ENCODE peak calls at places on chromosome 3, in five cellular contexts. U, C, J, G and I are unnamed samples.
A peak's percentile ranks its signal among the peaks of the same experiment; 100 is the strongest.

GRCh38 chr3:30779686-30780287 is 114.7 kb downstream of the GADL1 start:
- DNase-seq in C (no peak), G (peak; percentile 67), J (no peak), U (no peak), I (no peak)

GRCh38 chr3:38725726-38726410 is 76.4 kb upstream of the SCN5A start:
- DNase-seq in J (no peak), G (peak; percentile 39), U (no peak), C (peak; percentile 38), I (no peak)

GRCh38 chr3:140288575-140288974 is 353.6 kb downstream of the CLSTN2 start:
- DNase-seq in J (no peak), G (peak; percentile 11), C (no peak), U (no peak), I (no peak)

GRCh38 chr3:46369675-46370132 is 1.0 kb upstream of the CCR5 start:
- DNase-seq in G (no peak), C (no peak), J (no peak), U (no peak), I (no peak)

GRCh38 chr3:50269977-50270413 is 1.0 kb downstream of the SEMA3B start:
- DNase-seq in G (peak; percentile 49), U (no peak), J (no peak), C (no peak), I (no peak)

GRCh38 chr3:150342951-150343468 is 65.1 kb upstream of the TSC22D2 start:
- DNase-seq in C (no peak), J (no peak), U (no peak), G (no peak), I (no peak)

GRCh38 chr3:110804856-110805255 is 266.8 kb upstream of the NECTIN3 start:
- DNase-seq in G (no peak), C (no peak), J (no peak), U (no peak), I (no peak)

GRCh38 chr3:47378869-47379268 is 2.0 kb upstream of the PTPN23 start:
- DNase-seq in G (no peak), C (no peak), J (no peak), U (no peak), I (no peak)

GRCh38 chr3:148863297-148863696 is 1.8 kb upstream of the CPA3 start:
- DNase-seq in U (no peak), C (no peak), J (no peak), G (no peak), I (no peak)

GRCh38 chr3:127072221-127072771 is 89.4 kb downstream of the PLXNA1 start:
- DNase-seq in C (no peak), U (peak; percentile 30), J (no peak), G (no peak), I (peak; percentile 37)

GRCh38 chr3:171453175-171453868 is 6.9 kb downstream of the TNIK start:
- DNase-seq in J (peak; percentile 54), G (no peak), U (no peak), C (no peak), I (no peak)

GRCh38 chr3:193560870-193561269 is 6.2 kb upstream of the ATP13A4 start:
- DNase-seq in C (no peak), G (no peak), J (no peak), U (no peak), I (no peak)

GRCh38 chr3:186789554-186790260 is 6.3 kb downstream of the EIF4A2 start:
- DNase-seq in J (no peak), G (no peak), C (no peak), U (no peak), I (no peak)

GRCh38 chr3:153137626-153138025 is 24.4 kb upstream of the RAP2B start:
- DNase-seq in J (no peak), G (no peak), C (no peak), U (no peak), I (no peak)

GRCh38 chr3:45545476-45545875 is 49.1 kb upstream of the LIMD1 start:
- DNase-seq in U (no peak), J (no peak), G (peak; percentile 62), C (no peak), I (peak; percentile 81)

GRCh38 chr3:12868039-12869024 is 27.0 kb upstream of the RPL32 start:
- DNase-seq in U (peak; percentile 86), C (peak; percentile 51), J (peak; percentile 84), G (peak; percentile 87), I (peak; percentile 92)

GRCh38 chr3:197896421-197896820 is 53.6 kb upstream of the RPL35A start:
- DNase-seq in J (no peak), U (no peak), C (no peak), G (no peak), I (no peak)

GRCh38 chr3:47344971-47345370 is 35.9 kb upstream of the PTPN23 start:
- DNase-seq in G (no peak), J (no peak), U (no peak), C (no peak), I (no peak)

GRCh38 chr3:41369838-41370237 is 170.5 kb downstream of the CTNNB1 start:
- DNase-seq in J (no peak), C (no peak), U (no peak), G (peak; percentile 14), I (no peak)

GRCh38 chr3:130737622-130738021 is 9.0 kb downstream of the PIK3R4 start:
- DNase-seq in G (peak; percentile 20), U (no peak), J (no peak), C (no peak), I (no peak)

GRCh38 chr3:42071720-42072582 is 19.2 kb upstream of the TRAK1 start:
- DNase-seq in U (peak; percentile 87), C (peak; percentile 80), J (no peak), G (peak; percentile 80), I (peak; percentile 79)

GRCh38 chr3:114675104-114675503 is 381.3 kb downstream of the TIGIT start:
- DNase-seq in U (no peak), G (peak; percentile 30), J (no peak), C (no peak), I (no peak)

GRCh38 chr3:184332370-184333090 is 4.9 kb upstream of the FAM131A start:
- DNase-seq in U (no peak), C (peak; percentile 65), G (peak; percentile 97), J (no peak), I (no peak)

GRCh38 chr3:155080692-155081091 is 573 bp downstream of the MME start:
- DNase-seq in J (no peak), U (no peak), C (no peak), G (peak; percentile 42), I (no peak)

GRCh38 chr3:155076888-155077287 is 3.2 kb upstream of the MME start:
- DNase-seq in J (no peak), C (no peak), G (peak; percentile 60), U (no peak), I (no peak)

GRCh38 chr3:155079795-155080546 is at the start of gene MME:
- DNase-seq in U (peak; percentile 94), G (peak; percentile 80), C (peak; percentile 45), J (peak; percentile 49), I (peak; percentile 79)

GRCh38 chr3:155075200-155075599 is 4.9 kb upstream of the MME start:
- DNase-seq in U (no peak), J (no peak), C (no peak), G (no peak), I (no peak)

DNA sequence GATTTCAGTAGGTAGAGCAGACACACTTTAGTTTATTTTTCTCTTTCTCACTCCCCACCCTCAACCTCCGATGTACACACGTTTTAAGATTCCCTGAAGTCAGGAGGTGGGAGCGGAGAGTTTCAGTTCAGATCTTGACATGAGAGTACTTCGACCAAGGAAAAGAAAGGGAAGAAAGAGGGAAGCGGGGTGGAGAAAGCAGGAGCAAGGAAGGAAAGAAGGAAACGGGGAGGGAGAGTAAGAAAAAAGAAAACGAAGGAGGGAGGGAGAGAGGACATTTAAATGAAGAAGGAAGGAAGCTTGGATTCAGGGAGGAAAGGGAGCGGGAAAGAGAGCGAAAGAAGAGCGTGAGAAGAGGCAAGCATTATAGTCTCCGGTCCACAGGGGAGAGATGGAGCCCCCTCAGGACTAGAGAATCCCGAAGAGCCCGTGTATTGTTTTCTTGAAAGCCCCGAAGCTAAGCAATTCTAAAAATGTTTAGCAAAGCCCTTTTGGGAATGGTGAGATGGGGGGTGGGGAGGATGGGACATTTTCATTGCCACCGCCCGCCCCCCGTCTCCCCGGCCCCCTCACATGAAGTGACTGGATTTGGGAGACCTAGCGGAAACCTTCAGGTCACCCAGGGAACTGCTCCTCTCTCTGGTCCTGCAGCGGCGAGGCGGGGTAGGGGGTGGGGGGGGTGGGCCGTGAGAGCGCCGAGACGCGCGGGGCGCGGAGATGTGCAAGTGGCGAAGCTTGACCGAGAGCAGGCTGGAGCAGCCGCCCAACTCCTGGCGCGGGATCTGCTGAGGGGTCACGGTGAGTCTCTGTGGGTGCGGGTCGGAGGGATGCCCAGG is 942 bp upstream of the MME start:
- DNase-seq in J (no peak), G (peak; percentile 57), C (no peak), U (no peak), I (no peak)
- TF ChIP-seq CTCF in J (peak; percentile 35), G (peak; percentile 31), C (peak; percentile 28), U (no peak), I (no peak)

GRCh38 chr3:6781103-6781502 is 79.8 kb upstream of the GRM7 start:
- DNase-seq in U (no peak), G (no peak), J (no peak), C (no peak), I (no peak)

DNA sequence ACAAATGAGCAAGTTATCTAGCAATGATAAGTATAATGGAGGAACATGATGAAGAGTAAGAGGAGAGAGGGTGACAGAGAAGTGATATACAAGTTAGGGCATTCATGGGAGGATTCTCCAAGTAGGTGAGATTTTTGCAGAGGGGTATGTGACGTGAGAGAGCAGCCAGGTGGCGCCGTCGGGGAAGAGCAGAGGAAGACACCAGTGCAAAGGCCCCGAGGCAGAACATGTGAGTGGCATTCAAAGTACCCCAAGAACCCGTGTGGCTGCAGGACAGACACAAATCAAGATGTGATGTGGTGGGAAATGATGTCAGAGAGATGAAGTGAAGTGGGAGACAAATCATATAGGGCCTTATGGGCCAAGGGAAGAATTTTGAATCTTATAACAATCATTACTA is 81.8 kb upstream of the GRM7 start:
- DNase-seq in J (no peak), U (no peak), G (no peak), C (no peak), I (no peak)
- TF ChIP-seq CTCF in J (no peak), U (no peak), G (no peak), C (no peak), I (no peak)

GRCh38 chr3:43378066-43378935 is 92.0 kb downstream of the SNRK start:
- DNase-seq in G (peak; percentile 50), J (no peak), U (no peak), C (no peak), I (no peak)
- TF ChIP-seq CTCF in G (peak; percentile 80), J (peak; percentile 67), U (peak; percentile 63), C (peak; percentile 73), I (peak; percentile 65)

GRCh38 chr3:170368921-170369320 is 11.4 kb downstream of the SKIL start:
- DNase-seq in J (no peak), G (no peak), U (no peak), C (no peak), I (no peak)
- TF ChIP-seq CTCF in J (peak; percentile 61), G (peak; percentile 36), U (peak; percentile 35), C (peak; percentile 19), I (peak; percentile 2)